ENCODE peak calls at places on chromosome 5, in four cellular contexts. K is suprapubic skin, H is A549, Y is sigmoid colon. J is an unnamed sample.

GRCh38 chr5:36242534-36243144 is 914 bp upstream of the NADK2 start:
- DNase-seq in K (no peak), H (peak), Y (no peak), J (no peak)

GRCh38 chr5:154141686-154142300 is 48.7 kb upstream of the GALNT10 start:
- DNase-seq in K (no peak), H (no peak), Y (no peak), J (no peak)

GRCh38 chr5:92329759-92330158 is 946.6 kb upstream of the ARRDC3 start:
- DNase-seq in K (no peak), H (no peak), Y (no peak), J (no peak)

GRCh38 chr5:102858808-102859207 is 103.7 kb downstream of the PAM start:
- DNase-seq in K (no peak), H (no peak), Y (no peak), J (no peak)

GRCh38 chr5:33370135-33370472 is 70.7 kb upstream of the TARS1 start:
- DNase-seq in K (no peak), H (no peak), Y (peak), J (no peak)

GRCh38 chr5:26669523-26669922 is 368.9 kb downstream of the CDH9 start:
- DNase-seq in K (no peak), H (no peak), Y (no peak), J (no peak)

GRCh38 chr5:125348221-125348692 is 601.8 kb upstream of the ZNF608 start:
- DNase-seq in K (no peak), H (no peak), Y (no peak), J (no peak)

GRCh38 chr5:131423056-131423455 is 159.2 kb downstream of the CDC42SE2 start:
- DNase-seq in K (no peak), H (peak), Y (no peak), J (no peak)

GRCh38 chr5:62671479-62671878 is 92.9 kb downstream of the LRRC70 start:
- DNase-seq in K (no peak), H (no peak), Y (no peak), J (no peak)

GRCh38 chr5:81525690-81526089 is 131.8 kb upstream of the ACOT12 start:
- DNase-seq in K (no peak), H (peak), Y (no peak), J (no peak)

GRCh38 chr5:128155793-128156192 is 72.2 kb downstream of the SLC12A2 start:
- DNase-seq in K (no peak), H (no peak), Y (peak), J (no peak)

GRCh38 chr5:98927988-98928801 is 612 bp downstream of the CHD1 start:
- DNase-seq in K (peak), H (peak), Y (peak), J (peak)

GRCh38 chr5:1255081-1255561 is 29.9 kb downstream of the SLC6A18 start:
- DNase-seq in K (no peak), H (no peak), Y (no peak), J (no peak)

GRCh38 chr5:23930985-23931384 is 423.6 kb downstream of the PRDM9 start:
- DNase-seq in K (no peak), H (peak), Y (no peak), J (no peak)

GRCh38 chr5:87268970-87269377 is 1.3 kb downstream of the RASA1 start:
- DNase-seq in K (no peak), H (no peak), Y (no peak), J (no peak)

GRCh38 chr5:65010841-65011240 is 242.1 kb downstream of the CWC27 start:
- DNase-seq in K (no peak), H (no peak), Y (no peak), J (no peak)

GRCh38 chr5:133287500-133287899 is 235.7 kb downstream of the HSPA4 start:
- DNase-seq in K (no peak), H (peak), Y (no peak), J (no peak)

GRCh38 chr5:83009408-83009807 is 67.8 kb downstream of the TMEM167A start:
- DNase-seq in K (no peak), H (no peak), Y (no peak), J (no peak)

GRCh38 chr5:157516626-157517325 is 56.8 kb downstream of the NIPAL4 start:
- DNase-seq in K (no peak), H (peak), Y (peak), J (no peak)

GRCh38 chr5:42951169-42951846 is 88.8 kb downstream of the ANXA2R start:
- DNase-seq in K (no peak), H (no peak), Y (no peak), J (peak)

GRCh38 chr5:73301208-73302088 is 128.5 kb downstream of the TMEM174 start:
- DNase-seq in K (no peak), H (no peak), Y (no peak), J (no peak)

GRCh38 chr5:127280494-127281220 is 9.9 kb upstream of the MEGF10 start:
- DNase-seq in K (no peak), H (no peak), Y (no peak), J (no peak)

GRCh38 chr5:40831346-40832210 is 3.4 kb downstream of the RPL37 start:
- DNase-seq in K (no peak), H (no peak), Y (no peak), J (no peak)

GRCh38 chr5:16539169-16539666 is 73.6 kb upstream of the ZNF622 start:
- DNase-seq in K (peak), H (peak), Y (peak), J (peak)

GRCh38 chr5:171874210-171874609 is 88.6 kb downstream of the SMIM23 start:
- DNase-seq in K (no peak), H (no peak), Y (no peak), J (no peak)

GRCh38 chr5:115415143-115415491 is 118.7 kb upstream of the CCDC112 start:
- DNase-seq in K (no peak), H (peak), Y (no peak), J (no peak)

GRCh38 chr5:101678494-101679193 is 617.4 kb downstream of the SLCO4C1 start:
- DNase-seq in K (no peak), H (peak), Y (peak), J (peak)

GRCh38 chr5:137565450-137565849 is 66.3 kb upstream of the SPOCK1 start:
- DNase-seq in K (no peak), H (no peak), Y (no peak), J (no peak)

GRCh38 chr5:26569241-26569928 is 469.0 kb downstream of the CDH9 start:
- DNase-seq in K (no peak), H (no peak), Y (no peak), J (no peak)

GRCh38 chr5:66223637-66224036 is 79.5 kb downstream of the SREK1 start:
- DNase-seq in K (no peak), H (peak), Y (no peak), J (no peak)

GRCh38 chr5:1007681-1008450 is 736 bp upstream of the NKD2 start:
- DNase-seq in K (peak), H (no peak), Y (peak), J (peak)

GRCh38 chr5:3925935-3926334 is 330.3 kb downstream of the IRX1 start:
- DNase-seq in K (no peak), H (no peak), Y (no peak), J (no peak)

GRCh38 chr5:76406567-76407155 is 3.6 kb downstream of the IQGAP2 start:
- DNase-seq in K (no peak), H (no peak), Y (no peak), J (no peak)

GRCh38 chr5:134465856-134466240 is 54.2 kb upstream of the CDKN2AIPNL start:
- DNase-seq in K (peak), H (peak), Y (peak), J (peak)

GRCh38 chr5:112551437-112552018 is 132.5 kb upstream of the EPB41L4A start:
- DNase-seq in K (no peak), H (peak), Y (no peak), J (peak)

GRCh38 chr5:167565555-167565954 is 725.9 kb upstream of the WWC1 start:
- DNase-seq in K (no peak), H (peak), Y (no peak), J (no peak)
- TF ChIP-seq CTCF in K (no peak), H (peak), Y (no peak), J (no peak)

DNA sequence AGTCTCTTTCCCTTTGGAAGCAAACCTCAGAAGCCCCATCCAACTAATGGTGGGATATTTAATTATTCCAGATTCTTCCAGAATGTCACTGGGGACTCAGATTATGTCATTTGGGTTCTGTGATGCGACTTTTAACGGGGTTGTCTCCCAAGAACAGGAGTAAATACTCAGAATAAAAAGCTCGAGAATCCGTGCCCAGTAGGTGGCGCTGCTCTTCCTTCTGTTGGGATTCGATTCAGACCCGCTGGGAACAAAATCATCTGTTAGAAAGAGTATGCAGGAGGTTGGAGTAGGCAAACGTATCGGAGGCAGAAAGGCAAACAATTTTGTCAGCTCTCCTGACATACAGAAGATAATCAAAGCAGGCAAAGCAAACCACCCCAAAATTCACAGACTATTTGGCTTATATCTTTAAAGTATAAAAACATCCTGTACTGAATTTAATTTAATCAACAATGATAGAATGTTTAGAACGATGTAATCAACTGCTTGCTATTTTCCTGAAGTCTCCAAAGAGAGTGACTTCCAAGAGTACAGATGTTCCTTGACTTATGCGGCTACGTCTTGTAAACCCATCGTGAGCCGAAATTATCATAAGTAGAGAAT is 169.9 kb upstream of the RAI14 start:
- DNase-seq in K (peak), H (peak), Y (peak), J (peak)
- H3K4me3 ChIP-seq in K (no peak), H (no peak), Y (no peak), J (no peak)

GRCh38 chr5:10645146-10645545 is 81.3 kb downstream of the ANKRD33B start:
- DNase-seq in K (no peak), H (no peak), Y (no peak), J (no peak)
- TF ChIP-seq POLR2A in K (no peak), H (no peak), Y (no peak), J (no peak)

DNA sequence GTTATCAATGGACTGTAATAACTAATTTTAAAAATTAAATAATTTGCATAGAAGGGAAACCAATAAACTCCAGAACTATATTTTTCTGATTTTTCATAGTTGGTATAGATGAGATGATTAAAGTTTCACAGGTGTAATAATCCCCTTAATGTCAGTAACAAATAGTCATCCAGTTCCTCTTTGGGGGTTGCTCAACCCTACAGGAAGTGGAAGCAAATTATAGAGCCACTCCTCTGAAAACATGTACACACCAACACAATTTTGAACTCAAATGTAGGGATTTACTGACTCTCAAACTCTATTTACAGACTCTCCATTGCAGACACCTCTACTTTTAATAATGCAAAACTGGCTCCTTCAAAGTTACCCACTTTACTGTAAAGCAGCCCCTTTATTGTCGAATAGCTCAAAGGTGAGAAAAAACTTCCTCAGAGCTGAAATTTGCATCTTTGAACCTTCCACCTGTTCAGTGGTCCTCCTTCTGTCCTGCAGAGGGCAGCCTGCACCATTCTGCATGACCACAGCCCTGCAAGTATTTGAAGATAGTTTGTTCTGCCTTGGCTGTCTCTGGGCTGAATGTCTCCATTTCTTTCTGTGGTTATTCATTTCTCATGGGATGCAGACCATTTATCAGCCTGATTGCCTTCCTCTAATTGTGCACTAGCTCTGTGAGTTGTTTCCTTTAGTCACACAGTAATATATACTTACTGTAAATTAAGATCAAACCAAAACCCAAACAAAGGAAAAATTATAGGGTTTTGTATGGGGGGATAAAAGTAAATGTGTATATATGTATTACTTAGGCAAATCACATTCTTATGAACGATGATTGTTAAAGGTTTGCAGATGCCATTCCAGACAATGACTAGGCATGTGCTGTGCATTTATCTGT is 383.2 kb upstream of the SGCD start:
- DNase-seq in K (no peak), H (peak), Y (no peak), J (no peak)
- TF ChIP-seq CTCF in K (no peak), H (peak), Y (peak), J (no peak)

GRCh38 chr5:169294621-169295020 is 6.3 kb downstream of the SLIT3 start:
- DNase-seq in K (no peak), H (no peak), Y (no peak), J (no peak)

GRCh38 chr5:169298193-169298592 is 2.7 kb downstream of the SLIT3 start:
- DNase-seq in K (no peak), H (no peak), Y (no peak), J (no peak)

GRCh38 chr5:169295241-169295747 is 5.6 kb downstream of the SLIT3 start:
- DNase-seq in K (no peak), H (no peak), Y (no peak), J (no peak)

GRCh38 chr5:169299146-169299545 is 1.8 kb downstream of the SLIT3 start:
- DNase-seq in K (no peak), H (peak), Y (no peak), J (no peak)

GRCh38 chr5:169296456-169297220 is 4.3 kb downstream of the SLIT3 start:
- DNase-seq in K (no peak), H (peak), Y (peak), J (peak)
- H3K4me3 ChIP-seq in K (no peak), H (no peak), Y (no peak), J (no peak)

GRCh38 chr5:6642655-6643054 is 9.4 kb downstream of the SRD5A1 start:
- DNase-seq in K (no peak), H (no peak), Y (no peak), J (no peak)

GRCh38 chr5:6649186-6649585 is 15.9 kb downstream of the SRD5A1 start:
- DNase-seq in K (no peak), H (no peak), Y (no peak), J (no peak)

GRCh38 chr5:6644841-6645240 is 11.6 kb downstream of the SRD5A1 start:
- DNase-seq in K (no peak), H (no peak), Y (no peak), J (no peak)
- TF ChIP-seq POLR2A in K (no peak), H (no peak), Y (no peak), J (no peak)

GRCh38 chr5:37850128-37850865 is 10.5 kb upstream of the GDNF start:
- DNase-seq in K (no peak), H (no peak), Y (no peak), J (no peak)
- TF ChIP-seq CTCF in K (no peak), H (no peak), Y (no peak), J (no peak)

GRCh38 chr5:32020271-32020670 is 153.8 kb downstream of the GOLPH3 start:
- DNase-seq in K (no peak), H (no peak), Y (no peak), J (no peak)

GRCh38 chr5:32018476-32019436 is 155.4 kb downstream of the GOLPH3 start:
- DNase-seq in K (no peak), H (no peak), Y (peak), J (peak)

GRCh38 chr5:32014345-32014744 is 159.8 kb downstream of the GOLPH3 start:
- DNase-seq in K (no peak), H (no peak), Y (peak), J (no peak)

GRCh38 chr5:32020971-32021370 is 153.1 kb downstream of the GOLPH3 start:
- DNase-seq in K (no peak), H (no peak), Y (no peak), J (no peak)

DNA sequence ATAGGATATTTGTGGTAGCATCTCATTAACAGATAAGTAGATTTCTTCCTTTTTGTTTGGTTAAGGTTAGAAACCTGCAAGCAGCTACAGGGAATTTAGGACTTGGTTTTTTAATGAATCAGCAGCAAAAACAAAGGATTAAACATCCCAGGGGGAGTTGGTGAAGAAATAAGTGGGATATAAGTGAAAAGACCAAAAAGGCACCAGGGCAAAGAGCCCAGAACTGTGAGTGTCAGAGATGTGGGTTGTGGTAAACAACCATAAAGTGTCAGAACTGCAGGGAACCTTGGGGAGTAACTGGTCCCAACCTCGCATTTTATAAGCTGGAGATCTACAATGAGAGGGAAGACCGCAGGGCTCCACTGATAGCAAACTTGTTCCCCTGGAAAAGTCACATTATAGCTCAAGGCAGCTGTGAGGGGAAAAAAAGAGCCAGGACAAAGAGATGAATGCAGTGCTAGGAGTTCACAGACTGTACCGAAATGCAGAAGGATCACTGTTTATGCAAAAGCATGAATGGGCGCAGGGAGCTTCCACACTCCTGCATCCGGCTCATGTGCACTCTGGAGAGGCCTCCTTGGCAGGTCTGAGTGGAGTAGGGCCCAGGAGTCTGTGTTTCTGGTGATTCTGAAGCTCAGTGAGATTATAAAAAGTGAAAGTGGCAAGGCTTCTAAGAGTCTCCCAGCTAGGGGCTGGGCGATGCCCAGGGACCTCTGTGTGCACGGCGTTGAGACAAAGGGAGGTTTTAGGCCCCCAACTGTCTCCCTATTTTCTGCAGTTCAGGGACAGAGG is 156.3 kb downstream of the GOLPH3 start:
- DNase-seq in K (no peak), H (no peak), Y (peak), J (no peak)
- H3K4me3 ChIP-seq in K (no peak), H (no peak), Y (no peak), J (no peak)

GRCh38 chr5:120910610-120911009 is 446.5 kb downstream of the PRR16 start:
- DNase-seq in K (no peak), H (no peak), Y (no peak), J (no peak)
- TF ChIP-seq POLR2A in K (no peak), H (no peak), Y (no peak), J (no peak)